ENCODE peak calls at places on chromosomes 13 and 19, in five cellular contexts. U is IMR-90, O is mesenchymal stem cell, V is uterus, A is testis. I is an unnamed sample.

GRCh38 chr13:27442797-27443196 is 7.6 kb downstream of the MTIF3 start:
- DNase-seq in V (no peak), O (no peak), U (no peak), A (no peak), I (no peak)

GRCh38 chr13:33494596-33495214 is 209.2 kb upstream of the STARD13 start:
- DNase-seq in U (peak), O (peak), V (no peak), A (no peak), I (no peak)

GRCh38 chr13:75787249-75787940 is 151.3 kb downstream of the LMO7 start:
- DNase-seq in V (no peak), O (peak), U (peak), A (no peak), I (no peak)

GRCh38 chr13:41152005-41152404 is 19.4 kb upstream of the KBTBD6 start:
- DNase-seq in A (no peak), V (no peak), U (no peak), O (no peak), I (no peak)

GRCh38 chr19:7348587-7349230 is at the start of gene ARHGEF18:
- DNase-seq in U (no peak), V (no peak), O (no peak), A (no peak), I (no peak)

GRCh38 chr19:54653181-54653809 is 9.5 kb upstream of the LILRB4 start:
- DNase-seq in V (no peak), O (peak), U (peak), A (no peak), I (no peak)

GRCh38 chr13:20358022-20358421 is 125.9 kb upstream of the GJB6 start:
- DNase-seq in V (no peak), O (no peak), A (no peak), U (no peak), I (no peak)

GRCh38 chr13:95235944-95236343 is 65.3 kb downstream of the ABCC4 start:
- DNase-seq in U (no peak), O (no peak), A (no peak), V (no peak), I (no peak)

GRCh38 chr13:107035778-107036177 is 467.8 kb upstream of the ARGLU1 start:
- DNase-seq in U (peak), V (no peak), O (no peak), A (no peak), I (no peak)

GRCh38 chr19:45568732-45569131 is 15.9 kb downstream of the OPA3 start:
- DNase-seq in O (peak), V (no peak), A (no peak), U (peak), I (no peak)

GRCh38 chr19:15379996-15380647 is 535 bp upstream of the AKAP8 start:
- DNase-seq in A (peak), U (peak), V (peak), O (peak), I (peak)

GRCh38 chr19:12205296-12205695 is 42.4 kb downstream of the ZNF136 start:
- DNase-seq in A (no peak), U (no peak), O (no peak), V (no peak), I (no peak)

GRCh38 chr13:51605698-51606097 is 21.4 kb downstream of the WDFY2 start:
- DNase-seq in U (no peak), A (no peak), O (no peak), V (no peak), I (no peak)

GRCh38 chr13:112133489-112134149 is 66.7 kb downstream of the SOX1 start:
- DNase-seq in A (no peak), U (no peak), V (no peak), O (no peak), I (peak)

GRCh38 chr13:113623491-113624234 is 34.3 kb downstream of the ATP4B start:
- DNase-seq in V (no peak), O (peak), U (no peak), A (no peak), I (no peak)

GRCh38 chr13:113622791-113623490 is 35.1 kb downstream of the ATP4B start:
- DNase-seq in A (no peak), V (no peak), U (no peak), O (peak), I (no peak)

GRCh38 chr13:113627136-113627535 is 30.9 kb downstream of the ATP4B start:
- DNase-seq in V (no peak), O (no peak), U (no peak), A (no peak), I (no peak)

GRCh38 chr13:113625965-113626661 is 31.9 kb downstream of the ATP4B start:
- DNase-seq in V (no peak), A (no peak), U (peak), O (peak), I (no peak)

DNA sequence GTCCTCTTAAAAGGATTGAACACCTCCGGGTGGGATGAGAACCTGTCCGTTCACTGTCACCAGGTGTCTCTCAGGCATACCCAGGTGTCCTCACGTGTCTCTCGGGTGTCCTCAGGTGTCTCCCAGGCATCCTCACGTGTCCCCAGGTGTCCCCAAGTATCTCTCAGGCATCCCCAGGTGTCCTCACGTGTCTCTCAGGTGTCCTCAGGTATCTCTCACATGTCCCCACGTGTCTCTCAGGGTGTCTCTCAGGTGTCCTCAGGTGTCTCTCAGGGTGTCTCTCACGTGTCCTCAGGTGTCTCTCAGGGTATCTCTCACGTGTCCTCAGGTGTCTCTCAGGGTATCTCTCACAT is 33.8 kb downstream of the ATP4B start:
- DNase-seq in O (peak), V (no peak), A (no peak), U (no peak), I (no peak)
- H3K27ac ChIP-seq in O (no peak), V (no peak), A (no peak), U (no peak), I (no peak)

DNA sequence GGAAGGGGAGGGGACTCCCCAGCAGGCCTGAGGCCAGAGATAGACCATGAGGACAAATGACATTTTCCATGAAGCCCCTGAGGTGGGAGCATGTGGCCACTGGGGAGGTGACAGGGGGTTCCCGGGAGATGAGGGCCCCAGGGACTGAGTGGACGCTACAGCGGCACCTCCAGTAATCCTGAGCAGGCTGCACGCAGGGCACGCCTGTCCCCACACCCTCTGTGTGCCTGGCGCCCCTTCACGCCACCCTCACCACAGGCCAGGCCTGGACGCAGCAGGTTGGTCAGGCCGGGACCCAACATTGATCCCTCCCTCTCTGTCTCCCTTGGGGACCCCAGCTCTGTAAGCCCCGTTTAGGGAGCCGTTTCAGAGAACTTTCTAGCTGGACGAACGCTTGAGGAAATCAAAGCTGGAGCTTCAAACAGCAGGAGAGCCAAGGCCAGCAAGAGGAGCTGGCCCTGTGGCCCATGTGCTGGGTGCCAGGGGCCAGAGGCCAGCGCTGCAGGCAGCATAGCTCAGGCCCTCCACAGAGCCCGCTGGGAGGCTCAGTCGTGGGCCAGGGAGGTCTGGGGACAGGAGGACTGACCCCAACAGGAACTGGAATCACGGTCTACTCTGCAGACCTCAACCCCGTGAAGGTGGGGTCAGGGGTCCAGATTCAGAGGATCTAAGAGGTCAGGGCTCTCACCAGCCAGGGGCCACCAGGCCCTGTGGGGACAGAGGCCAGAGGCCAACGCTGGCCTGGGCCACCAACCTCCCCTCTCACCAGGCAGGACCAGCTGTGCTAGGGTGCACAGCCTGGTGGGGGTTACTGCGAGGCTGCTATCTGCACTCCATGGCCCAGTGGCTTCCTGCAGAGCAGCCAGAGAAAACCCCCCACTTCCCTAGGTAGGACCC is 14.6 kb downstream of the LSM4 start:
- DNase-seq in A (no peak), U (no peak), O (no peak), V (no peak), I (peak)
- H3K27ac ChIP-seq in A (peak), U (no peak), O (no peak), V (peak), I (no peak)

DNA sequence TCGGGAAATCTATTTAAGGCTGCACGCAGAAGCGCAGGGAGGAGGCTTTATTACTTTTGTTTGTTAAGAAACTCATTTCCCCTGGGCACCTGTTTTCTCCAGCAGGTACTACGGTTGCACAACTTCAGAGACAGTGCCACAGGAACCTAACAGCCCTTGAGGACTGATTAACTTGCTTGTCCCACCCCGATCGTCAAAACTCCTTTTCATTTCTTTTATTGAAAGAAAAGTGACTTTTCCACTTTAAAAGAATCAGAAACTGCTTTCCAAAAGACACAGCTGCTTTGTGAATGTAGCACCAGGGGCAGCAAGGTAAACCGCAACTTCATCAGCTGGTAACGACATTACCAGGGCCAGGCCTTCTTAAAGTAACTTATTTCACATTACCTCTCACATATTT is 1.5 kb downstream of the ANKRD10 start:
- DNase-seq in U (peak), A (no peak), V (no peak), O (peak), I (no peak)
- H3K27ac ChIP-seq in U (peak), A (peak), V (peak), O (peak), I (no peak)

GRCh38 chr13:24053505-24054251 is 106.8 kb upstream of the SPATA13 start:
- DNase-seq in U (peak), A (peak), O (peak), V (peak), I (peak)

GRCh38 chr13:24052547-24052981 is 108.0 kb upstream of the SPATA13 start:
- DNase-seq in A (no peak), O (peak), V (peak), U (peak), I (no peak)

GRCh38 chr13:24045456-24045996 is 115.0 kb upstream of the SPATA13 start:
- DNase-seq in A (no peak), U (no peak), O (no peak), V (no peak), I (no peak)

GRCh38 chr13:24050292-24050711 is 110.2 kb upstream of the SPATA13 start:
- DNase-seq in A (peak), V (peak), O (peak), U (peak), I (no peak)

GRCh38 chr13:24050796-24051715 is 109.5 kb upstream of the SPATA13 start:
- DNase-seq in O (no peak), V (no peak), A (no peak), U (no peak), I (peak)
- H3K27ac ChIP-seq in O (no peak), V (peak), A (no peak), U (peak), I (no peak)

DNA sequence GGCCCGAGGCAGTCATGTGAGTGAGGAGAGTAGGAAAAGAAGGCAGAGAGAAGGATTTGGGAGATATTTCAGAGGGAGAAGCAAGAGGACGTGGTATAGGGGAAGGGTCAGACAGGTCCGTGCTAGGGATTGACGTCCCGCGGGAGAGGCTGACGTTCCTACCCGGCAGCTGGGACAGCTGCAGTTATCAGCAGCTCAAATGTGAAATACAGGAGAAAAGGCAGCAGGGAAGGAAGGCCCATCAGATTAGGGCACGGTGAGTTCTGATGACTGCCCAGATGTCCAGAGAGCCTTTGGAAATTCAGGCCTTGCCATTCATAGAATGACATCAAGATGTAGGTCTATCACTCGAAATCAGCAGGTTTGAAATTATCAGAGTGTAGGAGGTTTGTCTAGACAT is 88.4 kb downstream of the IRS2 start:
- DNase-seq in A (no peak), O (no peak), V (no peak), U (no peak), I (no peak)
- H3K27ac ChIP-seq in A (no peak), O (no peak), V (no peak), U (no peak), I (no peak)

GRCh38 chr19:47253970-47254369 is 2.4 kb upstream of the CCDC9 start:
- DNase-seq in U (no peak), A (no peak), V (no peak), O (no peak), I (no peak)
- H3K27ac ChIP-seq in U (peak), A (no peak), V (no peak), O (peak), I (no peak)

DNA sequence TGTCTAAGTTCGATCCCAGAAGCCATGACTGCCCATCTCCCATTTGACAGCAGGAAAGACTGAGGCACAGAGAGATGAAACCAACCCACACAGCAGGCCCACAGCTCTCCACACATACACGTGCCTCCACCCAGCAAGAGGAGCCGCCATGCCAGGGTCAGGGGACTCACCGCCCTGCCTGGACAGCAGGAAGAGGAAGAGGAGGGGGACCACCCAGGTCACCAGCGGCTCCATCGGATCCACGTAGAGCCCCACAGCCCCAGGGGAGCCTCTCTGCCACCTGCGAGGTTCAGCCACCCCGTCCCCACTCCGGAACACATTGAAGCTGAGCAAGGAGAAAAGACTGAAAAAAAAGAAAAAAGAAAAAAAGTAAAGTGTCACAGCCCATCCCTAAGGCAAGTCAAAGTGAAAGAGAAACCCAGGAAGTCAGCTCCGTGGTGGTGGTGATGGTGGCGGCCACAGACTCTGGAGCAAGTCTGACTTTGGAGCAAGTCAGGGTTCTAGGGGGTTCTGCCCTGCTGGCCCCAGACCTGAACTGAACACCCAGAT is at the start of gene IL12RB1:
- DNase-seq in V (no peak), O (no peak), A (no peak), U (no peak), I (no peak)
- H3K27ac ChIP-seq in V (no peak), O (no peak), A (no peak), U (no peak), I (no peak)

I was measured in endodermal cell.